ENCODE peak calls at places on chromosomes 13 and 19, in seven cellular contexts. One of them, this sample, is unnamed.

GRCh38 chr19:52170863-52171320 is 529 bp downstream of the ZNF836 start:
- DNase-seq in GM23338: peak; percentile 55
- DNase-seq in spleen: peak; percentile 84
- DNase-seq in upper lobe of left lung: peak; percentile 74
- DNase-seq in GM12891: peak; percentile 25
- DNase-seq in breast epithelium: no peak
- DNase-seq in stomach: no peak
- DNase-seq in this sample: no peak

GRCh38 chr13:106570354-106570822 is 2.5 kb upstream of the ARGLU1 start:
- DNase-seq in GM12891: no peak
- DNase-seq in stomach: peak; percentile 80
- DNase-seq in spleen: peak; percentile 89
- DNase-seq in breast epithelium: peak; percentile 62
- DNase-seq in GM23338: peak; percentile 95
- DNase-seq in upper lobe of left lung: peak; percentile 20
- DNase-seq in this sample: peak; percentile 55

GRCh38 chr13:23715762-23716235 is 145.6 kb downstream of the TNFRSF19 start:
- DNase-seq in upper lobe of left lung: no peak
- DNase-seq in GM12891: no peak
- DNase-seq in GM23338: peak; percentile 74
- DNase-seq in spleen: no peak
- DNase-seq in breast epithelium: no peak
- DNase-seq in stomach: peak; percentile 60
- DNase-seq in this sample: no peak

GRCh38 chr13:40974460-40975407 is 44.4 kb downstream of the ELF1 start:
- DNase-seq in upper lobe of left lung: no peak
- DNase-seq in GM23338: peak; percentile 78
- DNase-seq in spleen: no peak
- DNase-seq in breast epithelium: no peak
- DNase-seq in GM12891: no peak
- DNase-seq in stomach: no peak
- DNase-seq in this sample: no peak

GRCh38 chr19:3665681-3666544 is 34.4 kb downstream of the PIP5K1C start:
- DNase-seq in upper lobe of left lung: peak; percentile 92
- DNase-seq in GM12891: peak; percentile 94
- DNase-seq in stomach: peak; percentile 69
- DNase-seq in breast epithelium: peak; percentile 77
- DNase-seq in spleen: peak; percentile 93
- DNase-seq in GM23338: peak; percentile 61
- DNase-seq in this sample: peak; percentile 46

GRCh38 chr19:18202759-18203407 is 959 bp downstream of the RAB3A start:
- DNase-seq in stomach: no peak
- DNase-seq in breast epithelium: no peak
- DNase-seq in GM12891: no peak
- DNase-seq in GM23338: peak; percentile 84
- DNase-seq in spleen: peak; percentile 89
- DNase-seq in upper lobe of left lung: peak; percentile 88
- DNase-seq in this sample: no peak

GRCh38 chr13:77696006-77696862 is 1.3 kb upstream of the SLAIN1 start:
- DNase-seq in stomach: no peak
- DNase-seq in GM12891: peak; percentile 3
- DNase-seq in GM23338: peak; percentile 64
- DNase-seq in spleen: no peak
- DNase-seq in breast epithelium: no peak
- DNase-seq in upper lobe of left lung: no peak
- DNase-seq in this sample: no peak

GRCh38 chr13:95496485-95496884 is 56.0 kb upstream of the CLDN10 start:
- DNase-seq in GM12891: no peak
- DNase-seq in GM23338: no peak
- DNase-seq in stomach: no peak
- DNase-seq in upper lobe of left lung: no peak
- DNase-seq in spleen: no peak
- DNase-seq in breast epithelium: no peak
- DNase-seq in this sample: no peak

GRCh38 chr19:6221878-6222746 is 57.7 kb downstream of the MLLT1 start:
- DNase-seq in GM23338: no peak
- DNase-seq in GM12891: no peak
- DNase-seq in stomach: peak; percentile 44
- DNase-seq in spleen: peak; percentile 71
- DNase-seq in breast epithelium: no peak
- DNase-seq in upper lobe of left lung: peak; percentile 70
- DNase-seq in this sample: no peak

GRCh38 chr19:45641274-45642105 is 2.3 kb upstream of the EML2 start:
- DNase-seq in GM23338: peak; percentile 100
- DNase-seq in spleen: peak; percentile 92
- DNase-seq in stomach: peak; percentile 95
- DNase-seq in breast epithelium: peak; percentile 87
- DNase-seq in upper lobe of left lung: no peak
- DNase-seq in GM12891: peak; percentile 76
- DNase-seq in this sample: peak; percentile 57
- TF ChIP-seq POLR2AphosphoS5 in GM23338: peak; percentile 47
- TF ChIP-seq POLR2AphosphoS5 in spleen: peak; percentile 49
- TF ChIP-seq POLR2AphosphoS5 in stomach: no peak
- TF ChIP-seq POLR2AphosphoS5 in breast epithelium: no peak
- TF ChIP-seq POLR2AphosphoS5 in upper lobe of left lung: peak; percentile 37
- TF ChIP-seq POLR2AphosphoS5 in GM12891: no peak
- TF ChIP-seq POLR2AphosphoS5 in this sample: no peak

GRCh38 chr19:7968008-7968795 is 24.7 kb upstream of the TIMM44 start:
- DNase-seq in breast epithelium: no peak
- DNase-seq in spleen: no peak
- DNase-seq in stomach: no peak
- DNase-seq in GM12891: no peak
- DNase-seq in GM23338: no peak
- DNase-seq in upper lobe of left lung: no peak
- DNase-seq in this sample: no peak

GRCh38 chr19:7968796-7969559 is 25.5 kb upstream of the TIMM44 start:
- DNase-seq in breast epithelium: no peak
- DNase-seq in upper lobe of left lung: no peak
- DNase-seq in stomach: no peak
- DNase-seq in spleen: no peak
- DNase-seq in GM23338: no peak
- DNase-seq in GM12891: no peak
- DNase-seq in this sample: no peak

GRCh38 chr19:7965259-7965841 is 21.9 kb upstream of the TIMM44 start:
- DNase-seq in GM12891: no peak
- DNase-seq in breast epithelium: no peak
- DNase-seq in stomach: no peak
- DNase-seq in upper lobe of left lung: no peak
- DNase-seq in spleen: no peak
- DNase-seq in GM23338: no peak
- DNase-seq in this sample: no peak

GRCh38 chr19:7963566-7963965 is 20.1 kb upstream of the TIMM44 start:
- DNase-seq in GM23338: no peak
- DNase-seq in stomach: no peak
- DNase-seq in GM12891: no peak
- DNase-seq in breast epithelium: no peak
- DNase-seq in upper lobe of left lung: no peak
- DNase-seq in spleen: no peak
- DNase-seq in this sample: no peak

GRCh38 chr19:7965921-7966665 is 22.6 kb upstream of the TIMM44 start:
- DNase-seq in GM23338: no peak
- DNase-seq in stomach: no peak
- DNase-seq in upper lobe of left lung: no peak
- DNase-seq in spleen: no peak
- DNase-seq in breast epithelium: no peak
- DNase-seq in GM12891: no peak
- DNase-seq in this sample: no peak
- TF ChIP-seq POLR2AphosphoS5 in GM23338: no peak
- TF ChIP-seq POLR2AphosphoS5 in stomach: no peak
- TF ChIP-seq POLR2AphosphoS5 in upper lobe of left lung: no peak
- TF ChIP-seq POLR2AphosphoS5 in spleen: no peak
- TF ChIP-seq POLR2AphosphoS5 in breast epithelium: no peak
- TF ChIP-seq POLR2AphosphoS5 in GM12891: no peak
- TF ChIP-seq POLR2AphosphoS5 in this sample: no peak

GRCh38 chr13:99496322-99497142 is 4.7 kb upstream of the TM9SF2 start:
- DNase-seq in upper lobe of left lung: no peak
- DNase-seq in stomach: peak; percentile 81
- DNase-seq in GM23338: peak; percentile 67
- DNase-seq in breast epithelium: no peak
- DNase-seq in spleen: peak; percentile 84
- DNase-seq in GM12891: no peak
- DNase-seq in this sample: peak; percentile 20

GRCh38 chr13:99501135-99501951 is at the start of gene TM9SF2:
- DNase-seq in GM23338: peak; percentile 99
- DNase-seq in stomach: peak; percentile 98
- DNase-seq in GM12891: peak; percentile 72
- DNase-seq in breast epithelium: peak; percentile 98
- DNase-seq in upper lobe of left lung: peak; percentile 96
- DNase-seq in spleen: peak; percentile 98
- DNase-seq in this sample: peak; percentile 94

GRCh38 chr13:99495478-99496321 is 5.6 kb upstream of the TM9SF2 start:
- DNase-seq in spleen: no peak
- DNase-seq in GM23338: no peak
- DNase-seq in stomach: no peak
- DNase-seq in breast epithelium: no peak
- DNase-seq in GM12891: no peak
- DNase-seq in upper lobe of left lung: no peak
- DNase-seq in this sample: no peak

GRCh38 chr13:99500839-99501134 is 485 bp upstream of the TM9SF2 start:
- DNase-seq in stomach: no peak
- DNase-seq in breast epithelium: no peak
- DNase-seq in upper lobe of left lung: no peak
- DNase-seq in GM23338: no peak
- DNase-seq in spleen: no peak
- DNase-seq in GM12891: no peak
- DNase-seq in this sample: no peak

GRCh38 chr13:99498304-99499161 is 2.7 kb upstream of the TM9SF2 start:
- DNase-seq in upper lobe of left lung: peak; percentile 99
- DNase-seq in spleen: peak; percentile 98
- DNase-seq in breast epithelium: peak; percentile 98
- DNase-seq in stomach: peak; percentile 98
- DNase-seq in GM23338: peak; percentile 98
- DNase-seq in GM12891: peak; percentile 77
- DNase-seq in this sample: peak; percentile 98
- TF ChIP-seq POLR2AphosphoS5 in upper lobe of left lung: peak; percentile 73
- TF ChIP-seq POLR2AphosphoS5 in spleen: peak; percentile 88
- TF ChIP-seq POLR2AphosphoS5 in breast epithelium: peak; percentile 55
- TF ChIP-seq POLR2AphosphoS5 in stomach: peak; percentile 67
- TF ChIP-seq POLR2AphosphoS5 in GM23338: peak; percentile 65
- TF ChIP-seq POLR2AphosphoS5 in GM12891: no peak
- TF ChIP-seq POLR2AphosphoS5 in this sample: peak; percentile 95

DNA sequence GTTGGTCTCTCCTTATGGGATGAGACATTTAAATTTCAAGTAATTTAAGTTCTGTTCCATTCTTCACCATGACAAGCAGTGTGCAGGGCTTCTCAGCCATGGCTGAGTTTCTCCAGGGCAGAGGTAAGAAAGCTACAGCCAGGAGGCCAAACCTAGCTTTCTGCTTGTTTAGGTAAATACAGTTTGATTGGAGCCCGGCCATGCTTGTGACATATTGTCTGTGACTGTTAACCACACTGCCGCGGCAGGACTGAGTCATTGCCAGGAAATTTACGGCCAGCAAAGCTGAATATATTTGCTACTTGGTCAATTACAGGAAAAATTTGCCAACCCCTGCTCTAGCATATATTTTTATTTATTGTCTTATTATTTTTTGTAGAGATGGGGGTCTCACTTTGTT is 10.7 kb downstream of the NLRP8 start:
- DNase-seq in upper lobe of left lung: no peak
- DNase-seq in spleen: no peak
- DNase-seq in GM23338: no peak
- DNase-seq in stomach: no peak
- DNase-seq in GM12891: no peak
- DNase-seq in breast epithelium: peak; percentile 83
- DNase-seq in this sample: peak; percentile 69
- TF ChIP-seq POLR2AphosphoS5 in upper lobe of left lung: no peak
- TF ChIP-seq POLR2AphosphoS5 in spleen: no peak
- TF ChIP-seq POLR2AphosphoS5 in GM23338: no peak
- TF ChIP-seq POLR2AphosphoS5 in stomach: no peak
- TF ChIP-seq POLR2AphosphoS5 in GM12891: no peak
- TF ChIP-seq POLR2AphosphoS5 in breast epithelium: no peak
- TF ChIP-seq POLR2AphosphoS5 in this sample: peak; percentile 67

DNA sequence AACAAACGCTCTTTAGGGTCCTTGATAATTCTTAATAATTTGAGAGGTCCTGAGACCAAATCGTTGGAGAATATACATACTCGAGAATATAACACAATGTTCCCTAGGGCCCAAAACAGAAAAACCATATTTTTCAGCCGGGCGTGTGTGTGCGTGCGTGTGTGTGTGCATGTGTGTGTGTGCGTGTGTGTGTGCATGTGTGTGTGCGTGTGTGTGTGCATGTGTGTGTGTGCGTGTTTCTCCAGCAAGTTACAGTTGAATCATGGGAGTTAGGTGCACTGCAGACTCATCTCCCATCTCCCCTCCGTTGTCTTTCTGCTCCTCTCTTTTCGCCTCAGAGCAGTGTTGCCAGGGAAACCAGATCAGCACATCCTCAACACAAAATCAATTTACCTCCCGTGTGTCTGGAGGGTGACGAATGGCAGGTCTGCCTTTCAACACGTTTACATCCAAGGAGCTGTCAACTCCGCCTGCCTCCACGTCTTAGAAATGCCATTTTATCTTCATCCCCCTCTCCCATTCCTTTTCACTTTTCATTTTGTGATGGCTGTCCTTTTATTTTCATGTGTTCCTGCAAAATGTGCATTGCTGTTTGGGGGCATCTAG is 8.3 kb upstream of the PNMA8B start:
- DNase-seq in GM12891: no peak
- DNase-seq in upper lobe of left lung: no peak
- DNase-seq in spleen: no peak
- DNase-seq in breast epithelium: no peak
- DNase-seq in stomach: no peak
- DNase-seq in GM23338: peak; percentile 51
- DNase-seq in this sample: no peak
- TF ChIP-seq POLR2AphosphoS5 in GM12891: no peak
- TF ChIP-seq POLR2AphosphoS5 in upper lobe of left lung: no peak
- TF ChIP-seq POLR2AphosphoS5 in spleen: no peak
- TF ChIP-seq POLR2AphosphoS5 in breast epithelium: no peak
- TF ChIP-seq POLR2AphosphoS5 in stomach: no peak
- TF ChIP-seq POLR2AphosphoS5 in GM23338: no peak
- TF ChIP-seq POLR2AphosphoS5 in this sample: no peak

GRCh38 chr19:44807652-44808462 is 1.0 kb upstream of the BCAM start:
- DNase-seq in stomach: peak; percentile 59
- DNase-seq in GM23338: peak; percentile 99
- DNase-seq in GM12891: no peak
- DNase-seq in spleen: no peak
- DNase-seq in breast epithelium: peak; percentile 69
- DNase-seq in upper lobe of left lung: no peak
- DNase-seq in this sample: peak; percentile 34
- TF ChIP-seq POLR2AphosphoS5 in stomach: no peak
- TF ChIP-seq POLR2AphosphoS5 in GM23338: peak; percentile 73
- TF ChIP-seq POLR2AphosphoS5 in GM12891: no peak
- TF ChIP-seq POLR2AphosphoS5 in spleen: no peak
- TF ChIP-seq POLR2AphosphoS5 in breast epithelium: no peak
- TF ChIP-seq POLR2AphosphoS5 in upper lobe of left lung: peak; percentile 64
- TF ChIP-seq POLR2AphosphoS5 in this sample: no peak

This sample was measured in prostate gland.